ENCODE peak calls at places on chromosomes 3 and 15, in five cellular contexts. I, G, M, V and T are unnamed samples.

GRCh38 chr15:60534051-60534450 is 55.1 kb upstream of the ICE2 start:
- DNase-seq in V (no peak), M (no peak), G (no peak), I (no peak), T (no peak)

GRCh38 chr3:15636028-15636709 is 34.6 kb downstream of the BTD start:
- DNase-seq in M (peak), G (no peak), I (no peak), V (no peak), T (no peak)

GRCh38 chr3:139607981-139608380 is 68.4 kb upstream of the RBP1 start:
- DNase-seq in I (no peak), V (no peak), G (no peak), M (no peak), T (no peak)

GRCh38 chr15:79886119-79886518 is 10.7 kb downstream of the MTHFS start:
- DNase-seq in G (no peak), V (no peak), I (no peak), M (no peak), T (no peak)

GRCh38 chr15:83248151-83248851 is 36.2 kb downstream of the BNC1 start:
- DNase-seq in M (no peak), I (peak), V (peak), G (no peak), T (peak)

GRCh38 chr15:72116680-72117447 is 1.1 kb downstream of the MYO9A start:
- DNase-seq in G (no peak), V (no peak), M (no peak), I (no peak), T (no peak)

GRCh38 chr3:114672692-114673447 is 379.0 kb downstream of the TIGIT start:
- DNase-seq in G (no peak), M (no peak), I (no peak), V (no peak), T (no peak)

GRCh38 chr3:30310251-30310954 is 296.0 kb upstream of the TGFBR2 start:
- DNase-seq in V (no peak), M (no peak), I (no peak), G (no peak), T (peak)

GRCh38 chr15:55108858-55109518 is 87.8 kb downstream of the RSL24D1 start:
- DNase-seq in V (no peak), M (peak), I (peak), G (peak), T (peak)

GRCh38 chr3:138442996-138443395 is 8.6 kb downstream of the ESYT3 start:
- DNase-seq in G (no peak), M (no peak), I (no peak), V (no peak), T (no peak)

GRCh38 chr3:156867174-156867573 is 41.0 kb downstream of the LEKR1 start:
- DNase-seq in V (no peak), M (no peak), I (no peak), G (no peak), T (no peak)

GRCh38 chr15:79872358-79873017 is 24.3 kb downstream of the MTHFS start:
- DNase-seq in G (peak), M (no peak), V (no peak), I (no peak), T (no peak)

GRCh38 chr15:27951191-27951890 is 147.8 kb downstream of the OCA2 start:
- DNase-seq in V (no peak), I (no peak), G (no peak), M (no peak), T (no peak)

GRCh38 chr3:132549890-132550578 is 47.0 kb upstream of the ACKR4 start:
- DNase-seq in V (no peak), M (no peak), I (no peak), G (no peak), T (no peak)

GRCh38 chr3:5331567-5332269 is 144.2 kb downstream of the EDEM1 start:
- DNase-seq in G (no peak), I (no peak), V (no peak), M (no peak), T (no peak)

GRCh38 chr15:81863157-81863556 is 182.7 kb downstream of the MEX3B start:
- DNase-seq in G (no peak), M (no peak), V (no peak), I (no peak), T (no peak)

GRCh38 chr3:119098620-119099222 is 47.2 kb upstream of the TEX55 start:
- DNase-seq in V (peak), I (no peak), M (no peak), G (no peak), T (no peak)

GRCh38 chr3:171760475-171760874 is 49.8 kb downstream of the PLD1 start:
- DNase-seq in G (no peak), M (no peak), I (no peak), V (no peak), T (no peak)